ENCODE peak calls at places on chromosome 13, in nine cellular contexts. L is bronchial epithelial cell; B is tibial nerve; U is HAP-1; P is breast epithelium; X is GM23248; C is CD4-positive, CD25-positive, alpha-beta regulatory T cell; Z is heart right ventricle; E is fibroblast of lung. V is an unnamed sample.

GRCh38 chr13:111216166-111216960 is 101.3 kb downstream of the ARHGEF7 start:
- DNase-seq in L (peak; percentile 22), B (peak; percentile 51), U (no peak), P (no peak), X (peak; percentile 33), C (peak; percentile 41), Z (no peak), E (peak; percentile 46), V (no peak)

GRCh38 chr13:65926750-65927171 is 1303.4 kb downstream of the PCDH9 start:
- DNase-seq in L (no peak), B (no peak), U (no peak), P (no peak), X (no peak), C (no peak), Z (peak; percentile 52), E (no peak), V (no peak)

GRCh38 chr13:83880275-83881027 is 1.8 kb downstream of the SLITRK1 start:
- DNase-seq in L (no peak), B (no peak), U (no peak), P (no peak), X (no peak), C (no peak), Z (no peak), E (no peak), V (no peak)

GRCh38 chr13:109874921-109875454 is 88.6 kb upstream of the IRS2 start:
- DNase-seq in L (peak; percentile 20), B (no peak), U (no peak), P (no peak), X (peak; percentile 68), C (peak; percentile 5), Z (no peak), E (peak; percentile 83), V (no peak)

GRCh38 chr13:24923305-24923640 is 159.3 kb downstream of the RNF17 start:
- DNase-seq in L (no peak), B (peak; percentile 33), U (peak; percentile 46), P (no peak), X (peak; percentile 90), C (no peak), Z (no peak), E (peak; percentile 88), V (no peak)

GRCh38 chr13:73849292-73849691 is 284.9 kb downstream of the KLF12 start:
- DNase-seq in L (peak; percentile 43), B (no peak), U (peak; percentile 39), P (no peak), X (peak; percentile 61), C (peak; percentile 37), Z (no peak), E (peak; percentile 47), V (no peak)

GRCh38 chr13:75704942-75705320 is 68.8 kb downstream of the LMO7 start:
- DNase-seq in L (peak; percentile 92), B (no peak), U (no peak), P (peak; percentile 51), X (no peak), C (no peak), Z (no peak), E (no peak), V (peak; percentile 65)

GRCh38 chr13:99626461-99627082 is 125.3 kb downstream of the TM9SF2 start:
- DNase-seq in L (peak; percentile 46), B (peak; percentile 12), U (no peak), P (no peak), X (peak; percentile 87), C (no peak), Z (no peak), E (peak; percentile 64), V (no peak)

GRCh38 chr13:26707122-26708006 is 53.2 kb downstream of the GPR12 start:
- DNase-seq in L (peak; percentile 49), B (peak; percentile 24), U (peak; percentile 28), P (no peak), X (peak; percentile 73), C (peak; percentile 43), Z (no peak), E (peak; percentile 34), V (no peak)

GRCh38 chr13:20127563-20128458 is 33.0 kb downstream of the GJA3 start:
- DNase-seq in L (no peak), B (peak; percentile 26), U (no peak), P (peak; percentile 60), X (peak; percentile 76), C (peak; percentile 54), Z (peak; percentile 78), E (peak; percentile 66), V (no peak)

GRCh38 chr13:111629933-111630332 is 309.5 kb downstream of the TEX29 start:
- DNase-seq in L (no peak), B (no peak), U (no peak), P (no peak), X (no peak), C (no peak), Z (no peak), E (no peak), V (no peak)

GRCh38 chr13:100235311-100235901 is 146.5 kb downstream of the PCCA start:
- DNase-seq in L (peak; percentile 55), B (peak; percentile 70), U (peak; percentile 40), P (no peak), X (peak; percentile 71), C (peak; percentile 64), Z (no peak), E (peak; percentile 43), V (no peak)

GRCh38 chr13:47484564-47484963 is 516.5 kb downstream of the SUCLA2 start:
- DNase-seq in L (peak; percentile 62), B (no peak), U (no peak), P (no peak), X (peak; percentile 69), C (no peak), Z (no peak), E (peak; percentile 90), V (no peak)

GRCh38 chr13:93244918-93245280 is 18.3 kb downstream of the GPC6 start:
- DNase-seq in L (peak; percentile 63), B (no peak), U (no peak), P (no peak), X (peak; percentile 89), C (no peak), Z (no peak), E (peak; percentile 86), V (no peak)

GRCh38 chr13:33441015-33441414 is 155.5 kb upstream of the STARD13 start:
- DNase-seq in L (peak; percentile 46), B (peak; percentile 16), U (peak; percentile 26), P (no peak), X (peak; percentile 37), C (no peak), Z (no peak), E (peak; percentile 43), V (no peak)

DNA sequence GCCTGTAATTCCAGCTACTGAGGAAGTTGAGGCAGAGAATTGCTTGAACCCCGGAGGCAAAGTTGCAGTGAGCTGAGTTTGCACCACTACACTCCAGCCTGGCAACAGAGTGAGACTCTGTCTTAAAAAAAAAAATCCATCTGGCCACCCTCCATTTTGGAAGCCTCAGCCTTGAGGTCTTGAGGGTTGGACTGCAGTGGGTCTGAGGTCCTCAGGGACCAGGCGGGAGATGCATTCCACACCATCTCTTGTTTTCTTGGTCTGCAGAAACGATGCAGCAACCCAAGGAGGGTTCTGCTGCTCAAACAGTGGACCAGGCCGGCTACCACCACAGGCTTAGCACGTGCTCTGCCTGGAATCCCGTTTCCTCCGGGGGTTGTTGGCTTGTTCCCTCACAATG is 299.3 kb downstream of the FGF9 start:
- DNase-seq in L (no peak), B (no peak), U (no peak), P (no peak), X (no peak), C (no peak), Z (no peak), E (no peak), V (no peak)
- H3K27me3 ChIP-seq in L (no peaks in the 10 kb centered on the region), B (no peaks in the 10 kb centered on the region), U (no peaks in the 10 kb centered on the region), P (no peaks in the 10 kb centered on the region), X (no peaks in the 10 kb centered on the region), C (no peaks in the 10 kb centered on the region), Z (no peaks in the 10 kb centered on the region), E (no peaks in the 10 kb centered on the region), V (no peaks in the 10 kb centered on the region)

GRCh38 chr13:30920162-30920561 is 12.3 kb upstream of the TEX26 start:
- DNase-seq in L (no peak), B (no peak), U (no peak), P (no peak), X (no peak), C (no peak), Z (no peak), E (no peak), V (no peak)
- H3K27me3 ChIP-seq in L (no peaks in the 10 kb centered on the region), B (no peaks in the 10 kb centered on the region), U (peaks cover 16% of the 10 kb centered on the region), P (no peaks in the 10 kb centered on the region), X (no peaks in the 10 kb centered on the region), C (peaks cover 5% of the 10 kb centered on the region), Z (no peaks in the 10 kb centered on the region), E (no peaks in the 10 kb centered on the region), V (no peaks in the 10 kb centered on the region)

DNA sequence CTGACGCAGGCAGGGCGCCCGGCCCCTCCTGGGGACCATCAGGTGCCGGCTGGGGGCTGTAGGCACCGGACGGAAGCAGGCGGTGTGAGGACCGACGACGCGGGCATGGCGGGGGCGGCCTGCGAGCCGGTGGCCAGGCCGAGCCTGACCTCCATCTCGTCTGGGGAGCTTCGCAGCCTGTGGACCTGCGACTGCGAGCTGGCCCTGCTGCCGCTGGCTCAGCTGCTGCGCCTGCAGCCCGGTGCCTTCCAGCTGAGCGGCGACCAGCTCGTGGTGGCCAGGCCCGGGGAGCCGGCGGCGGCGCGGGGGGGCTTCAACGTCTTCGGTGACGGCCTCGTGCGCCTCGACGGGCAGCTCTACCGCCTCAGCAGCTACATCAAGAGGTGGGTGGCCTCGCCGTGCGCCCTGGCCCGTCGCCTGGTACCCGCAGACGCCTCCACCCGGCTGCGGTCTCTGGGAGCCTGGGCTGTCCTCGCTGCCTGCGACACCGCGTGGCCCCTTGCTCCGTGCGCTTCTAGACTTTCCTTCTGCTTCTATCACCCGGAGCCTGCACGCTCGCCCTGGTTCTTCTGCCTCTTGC is 430 bp downstream of the MEDAG start:
- DNase-seq in L (no peak), B (no peak), U (no peak), P (no peak), X (peak; percentile 70), C (no peak), Z (peak; percentile 29), E (peak; percentile 17), V (no peak)
- H3K27me3 ChIP-seq in L (peaks cover 10% of the 10 kb centered on the region), B (no peaks in the 10 kb centered on the region), U (peaks cover 4% of the 10 kb centered on the region), P (peaks cover 10% of the 10 kb centered on the region), X (no peaks in the 10 kb centered on the region), C (peaks cover 27% of the 10 kb centered on the region), Z (peaks cover 56% of the 10 kb centered on the region), E (no peaks in the 10 kb centered on the region), V (no peaks in the 10 kb centered on the region)

GRCh38 chr13:52847682-52848432 is 583 bp downstream of the PCDH8 start:
- DNase-seq in L (no peak), B (no peak), U (no peak), P (no peak), X (no peak), C (no peak), Z (no peak), E (no peak), V (no peak)

GRCh38 chr13:52847322-52847681 is 1.1 kb downstream of the PCDH8 start:
- DNase-seq in L (no peak), B (no peak), U (no peak), P (no peak), X (no peak), C (no peak), Z (no peak), E (no peak), V (no peak)

GRCh38 chr13:52845766-52846566 is 2.5 kb downstream of the PCDH8 start:
- DNase-seq in L (no peak), B (no peak), U (peak; percentile 70), P (no peak), X (peak; percentile 21), C (peak; percentile 49), Z (peak; percentile 21), E (peak; percentile 3), V (peak; percentile 45)

GRCh38 chr13:52845334-52845761 is 3.1 kb downstream of the PCDH8 start:
- DNase-seq in L (no peak), B (no peak), U (no peak), P (no peak), X (no peak), C (no peak), Z (no peak), E (no peak), V (no peak)

GRCh38 chr13:52846567-52847321 is 1.7 kb downstream of the PCDH8 start:
- DNase-seq in L (no peak), B (peak; percentile 48), U (no peak), P (no peak), X (peak; percentile 55), C (peak; percentile 39), Z (peak; percentile 62), E (peak; percentile 25), V (no peak)
- H3K27me3 ChIP-seq in L (peaks cover 53% of the 10 kb centered on the region), B (no peaks in the 10 kb centered on the region), U (peaks cover 28% of the 10 kb centered on the region), P (peaks cover 75% of the 10 kb centered on the region), X (peaks cover 41% of the 10 kb centered on the region), C (peaks cover 38% of the 10 kb centered on the region), Z (peaks cover 97% of the 10 kb centered on the region), E (peaks cover 37% of the 10 kb centered on the region), V (peaks cover 88% of the 10 kb centered on the region)